ENCODE peak calls at places on chromosome 17, in eight cellular contexts. T is GM12865; Z is stimulated activated CD8-positive, alpha-beta memory T cell treated with anti-CD3 and anti-CD28 coated beads, Interleukin-7, amount 100 ng/mL, for 1 hour; O is NCI-H460; S is activated naive CD4-positive, alpha-beta T cell; U is AG08395; V is fibroblast of gingiva; L is T-helper 1 cell. P is an unnamed sample.

GRCh38 chr17:37179893-37180292 is 195.9 kb upstream of the C17orf78 start:
- DNase-seq in O (no peak), U (peak; percentile 8), Z (no peak), T (no peak), S (no peak), V (peak; percentile 36), L (no peak), P (no peak)

GRCh38 chr17:40063034-40063765 is 435 bp downstream of the THRA start:
- DNase-seq in T (peak; percentile 41), Z (no peak), U (no peak), V (peak; percentile 43), L (peak; percentile 14), S (no peak), O (no peak), P (peak; percentile 65)

GRCh38 chr17:30827082-30827481 is 2.6 kb upstream of the CRLF3 start:
- DNase-seq in V (no peak), T (no peak), S (no peak), L (no peak), Z (no peak), O (no peak), U (no peak), P (no peak)

GRCh38 chr17:18968945-18969887 is 17.3 kb downstream of the SLC5A10 start:
- DNase-seq in S (no peak), T (no peak), Z (no peak), V (no peak), U (peak; percentile 36), L (no peak), O (no peak), P (peak; percentile 12)

GRCh38 chr17:65191805-65192740 is 54.9 kb downstream of the RGS9 start:
- DNase-seq in S (no peak), O (no peak), V (peak; percentile 34), Z (no peak), L (no peak), T (peak; percentile 38), U (peak; percentile 53), P (no peak)

GRCh38 chr17:31401456-31402254 is 10.2 kb downstream of the RAB11FIP4 start:
- DNase-seq in L (no peak), V (no peak), S (no peak), U (no peak), Z (no peak), T (no peak), O (no peak), P (no peak)

GRCh38 chr17:75109047-75109406 is 742 bp upstream of the ARMC7 start:
- DNase-seq in L (no peak), Z (no peak), U (no peak), T (no peak), O (no peak), S (no peak), V (no peak), P (no peak)

GRCh38 chr17:42275527-42276358 is 448 bp downstream of the STAT5B start:
- DNase-seq in T (peak; percentile 39), O (no peak), Z (no peak), U (peak; percentile 35), S (no peak), L (peak; percentile 46), V (no peak), P (peak; percentile 90)

GRCh38 chr17:4072487-4073157 is 70.2 kb downstream of the ZZEF1 start:
- DNase-seq in V (peak; percentile 87), U (peak; percentile 50), S (no peak), Z (no peak), T (peak; percentile 44), L (no peak), O (no peak), P (no peak)

GRCh38 chr17:79627766-79628690 is 17.2 kb upstream of the RBFOX3 start:
- DNase-seq in S (no peak), Z (no peak), T (no peak), U (no peak), L (no peak), O (no peak), V (no peak), P (no peak)

GRCh38 chr17:27293359-27293897 is 486 bp upstream of the WSB1 start:
- DNase-seq in S (no peak), O (no peak), T (peak; percentile 13), L (peak; percentile 4), V (no peak), U (no peak), Z (no peak), P (no peak)

GRCh38 chr17:4788159-4788806 is 481 bp upstream of the GLTPD2 start:
- DNase-seq in U (no peak), Z (no peak), V (peak; percentile 58), O (no peak), S (no peak), T (no peak), L (no peak), P (no peak)

GRCh38 chr17:8904201-8904600 is 36.7 kb upstream of the PIK3R6 start:
- DNase-seq in U (no peak), T (no peak), Z (no peak), O (no peak), S (no peak), V (no peak), L (no peak), P (no peak)

GRCh38 chr17:10875411-10875810 is 37.5 kb upstream of the PIRT start:
- DNase-seq in O (peak; percentile 14), V (no peak), U (no peak), L (no peak), T (peak; percentile 10), Z (no peak), S (no peak), P (peak; percentile 28)

P was measured in erythroblast.